ENCODE peak calls at places on chromosomes 13 and 19, in nine cellular contexts. One of them, this sample, is unnamed.

GRCh38 chr13:50724438-50724837 is 119.1 kb downstream of the DLEU7 start:
- DNase-seq in DMS153: no peak
- DNase-seq in ACHN: no peak
- DNase-seq in T-helper 9 cell: no peak
- DNase-seq in aorta: no peak
- DNase-seq in NCI-H1417: no peak
- DNase-seq in heart left ventricle: no peak
- DNase-seq in activated CD4-positive, alpha-beta memory T cell treated with anti-CD3 and anti-CD28 coated beads for 36 hours: no peak
- DNase-seq in HFF-Myc: no peak
- DNase-seq in this sample: no peak

GRCh38 chr13:28423010-28423409 is 71.9 kb downstream of the FLT1 start:
- DNase-seq in DMS153: no peak
- DNase-seq in ACHN: no peak
- DNase-seq in T-helper 9 cell: no peak
- DNase-seq in aorta: peak
- DNase-seq in NCI-H1417: no peak
- DNase-seq in heart left ventricle: peak
- DNase-seq in activated CD4-positive, alpha-beta memory T cell treated with anti-CD3 and anti-CD28 coated beads for 36 hours: peak
- DNase-seq in HFF-Myc: no peak
- DNase-seq in this sample: peak

GRCh38 chr19:2984196-2984490 is 6.8 kb downstream of the TLE6 start:
- DNase-seq in DMS153: no peak
- DNase-seq in ACHN: no peak
- DNase-seq in T-helper 9 cell: no peak
- DNase-seq in aorta: no peak
- DNase-seq in NCI-H1417: no peak
- DNase-seq in heart left ventricle: no peak
- DNase-seq in activated CD4-positive, alpha-beta memory T cell treated with anti-CD3 and anti-CD28 coated beads for 36 hours: no peak
- DNase-seq in HFF-Myc: no peak
- DNase-seq in this sample: no peak

GRCh38 chr19:6828698-6829633 is 56.5 kb downstream of the VAV1 start:
- DNase-seq in DMS153: peak
- DNase-seq in ACHN: no peak
- DNase-seq in T-helper 9 cell: no peak
- DNase-seq in aorta: no peak
- DNase-seq in NCI-H1417: no peak
- DNase-seq in heart left ventricle: no peak
- DNase-seq in activated CD4-positive, alpha-beta memory T cell treated with anti-CD3 and anti-CD28 coated beads for 36 hours: peak
- DNase-seq in HFF-Myc: no peak
- DNase-seq in this sample: no peak

GRCh38 chr19:47471733-47472457 is at the start of gene SLC8A2:
- DNase-seq in DMS153: peak
- DNase-seq in ACHN: peak
- DNase-seq in T-helper 9 cell: peak
- DNase-seq in aorta: peak
- DNase-seq in NCI-H1417: peak
- DNase-seq in heart left ventricle: peak
- DNase-seq in activated CD4-positive, alpha-beta memory T cell treated with anti-CD3 and anti-CD28 coated beads for 36 hours: peak
- DNase-seq in HFF-Myc: no peak
- DNase-seq in this sample: no peak

GRCh38 chr13:105442040-105442439 is 1093.4 kb downstream of the EFNB2 start:
- DNase-seq in DMS153: no peak
- DNase-seq in ACHN: no peak
- DNase-seq in T-helper 9 cell: no peak
- DNase-seq in aorta: no peak
- DNase-seq in NCI-H1417: no peak
- DNase-seq in heart left ventricle: no peak
- DNase-seq in activated CD4-positive, alpha-beta memory T cell treated with anti-CD3 and anti-CD28 coated beads for 36 hours: no peak
- DNase-seq in HFF-Myc: no peak
- DNase-seq in this sample: no peak

GRCh38 chr19:1401138-1401888 is at the start of gene GAMT:
- DNase-seq in DMS153: no peak
- DNase-seq in ACHN: peak
- DNase-seq in T-helper 9 cell: peak
- DNase-seq in aorta: no peak
- DNase-seq in NCI-H1417: peak
- DNase-seq in heart left ventricle: peak
- DNase-seq in activated CD4-positive, alpha-beta memory T cell treated with anti-CD3 and anti-CD28 coated beads for 36 hours: peak
- DNase-seq in HFF-Myc: no peak
- DNase-seq in this sample: no peak

GRCh38 chr19:980133-980998 is 3.8 kb upstream of the WDR18 start:
- DNase-seq in DMS153: no peak
- DNase-seq in ACHN: no peak
- DNase-seq in T-helper 9 cell: no peak
- DNase-seq in aorta: no peak
- DNase-seq in NCI-H1417: no peak
- DNase-seq in heart left ventricle: no peak
- DNase-seq in activated CD4-positive, alpha-beta memory T cell treated with anti-CD3 and anti-CD28 coated beads for 36 hours: no peak
- DNase-seq in HFF-Myc: no peak
- DNase-seq in this sample: no peak

GRCh38 chr13:76677047-76677446 is 209.2 kb downstream of the KCTD12 start:
- DNase-seq in DMS153: no peak
- DNase-seq in ACHN: no peak
- DNase-seq in T-helper 9 cell: no peak
- DNase-seq in aorta: peak
- DNase-seq in NCI-H1417: no peak
- DNase-seq in heart left ventricle: peak
- DNase-seq in activated CD4-positive, alpha-beta memory T cell treated with anti-CD3 and anti-CD28 coated beads for 36 hours: no peak
- DNase-seq in HFF-Myc: no peak
- DNase-seq in this sample: no peak

GRCh38 chr19:55440411-55441105 is 2.5 kb downstream of the SHISA7 start:
- DNase-seq in DMS153: peak
- DNase-seq in ACHN: no peak
- DNase-seq in T-helper 9 cell: no peak
- DNase-seq in aorta: no peak
- DNase-seq in NCI-H1417: peak
- DNase-seq in heart left ventricle: no peak
- DNase-seq in activated CD4-positive, alpha-beta memory T cell treated with anti-CD3 and anti-CD28 coated beads for 36 hours: peak
- DNase-seq in HFF-Myc: no peak
- DNase-seq in this sample: no peak

GRCh38 chr19:8367327-8368001 is 3.5 kb downstream of the ANGPTL4 start:
- DNase-seq in DMS153: no peak
- DNase-seq in ACHN: peak
- DNase-seq in T-helper 9 cell: no peak
- DNase-seq in aorta: peak
- DNase-seq in NCI-H1417: peak
- DNase-seq in heart left ventricle: peak
- DNase-seq in activated CD4-positive, alpha-beta memory T cell treated with anti-CD3 and anti-CD28 coated beads for 36 hours: no peak
- DNase-seq in HFF-Myc: peak
- DNase-seq in this sample: peak

GRCh38 chr13:23752111-23753001 is 136.8 kb downstream of the MIPEP start:
- DNase-seq in DMS153: no peak
- DNase-seq in ACHN: no peak
- DNase-seq in T-helper 9 cell: no peak
- DNase-seq in aorta: no peak
- DNase-seq in NCI-H1417: no peak
- DNase-seq in heart left ventricle: no peak
- DNase-seq in activated CD4-positive, alpha-beta memory T cell treated with anti-CD3 and anti-CD28 coated beads for 36 hours: no peak
- DNase-seq in HFF-Myc: no peak
- DNase-seq in this sample: no peak

GRCh38 chr19:13117176-13117771 is 734 bp upstream of the TRMT1 start:
- DNase-seq in DMS153: no peak
- DNase-seq in ACHN: peak
- DNase-seq in T-helper 9 cell: no peak
- DNase-seq in aorta: no peak
- DNase-seq in NCI-H1417: no peak
- DNase-seq in heart left ventricle: no peak
- DNase-seq in activated CD4-positive, alpha-beta memory T cell treated with anti-CD3 and anti-CD28 coated beads for 36 hours: no peak
- DNase-seq in HFF-Myc: no peak
- DNase-seq in this sample: no peak

GRCh38 chr13:114102521-114103288 is 29.7 kb downstream of the RASA3 start:
- DNase-seq in DMS153: no peak
- DNase-seq in ACHN: no peak
- DNase-seq in T-helper 9 cell: peak
- DNase-seq in aorta: peak
- DNase-seq in NCI-H1417: no peak
- DNase-seq in heart left ventricle: peak
- DNase-seq in activated CD4-positive, alpha-beta memory T cell treated with anti-CD3 and anti-CD28 coated beads for 36 hours: no peak
- DNase-seq in HFF-Myc: no peak
- DNase-seq in this sample: no peak

GRCh38 chr19:40523322-40524047 is 53.2 kb upstream of the SHKBP1 start:
- DNase-seq in DMS153: peak
- DNase-seq in ACHN: peak
- DNase-seq in T-helper 9 cell: peak
- DNase-seq in aorta: peak
- DNase-seq in NCI-H1417: peak
- DNase-seq in heart left ventricle: no peak
- DNase-seq in activated CD4-positive, alpha-beta memory T cell treated with anti-CD3 and anti-CD28 coated beads for 36 hours: peak
- DNase-seq in HFF-Myc: no peak
- DNase-seq in this sample: peak

GRCh38 chr19:40379446-40380198 is 10.4 kb downstream of the HIPK4 start:
- DNase-seq in DMS153: no peak
- DNase-seq in ACHN: no peak
- DNase-seq in T-helper 9 cell: no peak
- DNase-seq in aorta: no peak
- DNase-seq in NCI-H1417: no peak
- DNase-seq in heart left ventricle: no peak
- DNase-seq in activated CD4-positive, alpha-beta memory T cell treated with anti-CD3 and anti-CD28 coated beads for 36 hours: no peak
- DNase-seq in HFF-Myc: no peak
- DNase-seq in this sample: no peak

GRCh38 chr13:63979951-63980350 is 2564.3 kb upstream of the PCDH20 start:
- DNase-seq in DMS153: no peak
- DNase-seq in ACHN: no peak
- DNase-seq in T-helper 9 cell: no peak
- DNase-seq in aorta: no peak
- DNase-seq in NCI-H1417: no peak
- DNase-seq in heart left ventricle: no peak
- DNase-seq in activated CD4-positive, alpha-beta memory T cell treated with anti-CD3 and anti-CD28 coated beads for 36 hours: no peak
- DNase-seq in HFF-Myc: no peak
- DNase-seq in this sample: no peak

GRCh38 chr19:39203372-39204341 is at the start of gene SYCN:
- DNase-seq in DMS153: no peak
- DNase-seq in ACHN: no peak
- DNase-seq in T-helper 9 cell: no peak
- DNase-seq in aorta: no peak
- DNase-seq in NCI-H1417: no peak
- DNase-seq in heart left ventricle: no peak
- DNase-seq in activated CD4-positive, alpha-beta memory T cell treated with anti-CD3 and anti-CD28 coated beads for 36 hours: no peak
- DNase-seq in HFF-Myc: no peak
- DNase-seq in this sample: no peak

GRCh38 chr13:110593430-110594130 is 21.8 kb upstream of the NAXD start:
- DNase-seq in DMS153: peak
- DNase-seq in ACHN: peak
- DNase-seq in T-helper 9 cell: no peak
- DNase-seq in aorta: no peak
- DNase-seq in NCI-H1417: peak
- DNase-seq in heart left ventricle: no peak
- DNase-seq in activated CD4-positive, alpha-beta memory T cell treated with anti-CD3 and anti-CD28 coated beads for 36 hours: no peak
- DNase-seq in HFF-Myc: peak
- DNase-seq in this sample: no peak

GRCh38 chr19:36266375-36266961 is 51.6 kb downstream of the ZNF146 start:
- DNase-seq in DMS153: no peak
- DNase-seq in ACHN: no peak
- DNase-seq in T-helper 9 cell: no peak
- DNase-seq in aorta: no peak
- DNase-seq in NCI-H1417: no peak
- DNase-seq in heart left ventricle: no peak
- DNase-seq in activated CD4-positive, alpha-beta memory T cell treated with anti-CD3 and anti-CD28 coated beads for 36 hours: no peak
- DNase-seq in HFF-Myc: no peak
- DNase-seq in this sample: no peak

GRCh38 chr13:77918391-77919261 is at the start of gene EDNRB:
- DNase-seq in DMS153: no peak
- DNase-seq in ACHN: peak
- DNase-seq in T-helper 9 cell: no peak
- DNase-seq in aorta: peak
- DNase-seq in NCI-H1417: peak
- DNase-seq in heart left ventricle: peak
- DNase-seq in activated CD4-positive, alpha-beta memory T cell treated with anti-CD3 and anti-CD28 coated beads for 36 hours: peak
- DNase-seq in HFF-Myc: no peak
- DNase-seq in this sample: peak

GRCh38 chr13:30128591-30128990 is 178.8 kb downstream of the KATNAL1 start:
- DNase-seq in DMS153: no peak
- DNase-seq in ACHN: no peak
- DNase-seq in T-helper 9 cell: no peak
- DNase-seq in aorta: no peak
- DNase-seq in NCI-H1417: no peak
- DNase-seq in heart left ventricle: no peak
- DNase-seq in activated CD4-positive, alpha-beta memory T cell treated with anti-CD3 and anti-CD28 coated beads for 36 hours: no peak
- DNase-seq in HFF-Myc: no peak
- DNase-seq in this sample: no peak

GRCh38 chr19:54436031-54436523 is 12.9 kb upstream of the LENG8 start:
- DNase-seq in DMS153: no peak
- DNase-seq in ACHN: no peak
- DNase-seq in T-helper 9 cell: no peak
- DNase-seq in aorta: peak
- DNase-seq in NCI-H1417: no peak
- DNase-seq in heart left ventricle: no peak
- DNase-seq in activated CD4-positive, alpha-beta memory T cell treated with anti-CD3 and anti-CD28 coated beads for 36 hours: no peak
- DNase-seq in HFF-Myc: no peak
- DNase-seq in this sample: no peak

GRCh38 chr19:43779820-43780219 is 953 bp downstream of the KCNN4 start:
- DNase-seq in DMS153: no peak
- DNase-seq in ACHN: no peak
- DNase-seq in T-helper 9 cell: no peak
- DNase-seq in aorta: no peak
- DNase-seq in NCI-H1417: no peak
- DNase-seq in heart left ventricle: no peak
- DNase-seq in activated CD4-positive, alpha-beta memory T cell treated with anti-CD3 and anti-CD28 coated beads for 36 hours: peak
- DNase-seq in HFF-Myc: no peak
- DNase-seq in this sample: no peak

GRCh38 chr13:53238241-53238640 is 209.6 kb downstream of the OLFM4 start:
- DNase-seq in DMS153: peak
- DNase-seq in ACHN: no peak
- DNase-seq in T-helper 9 cell: no peak
- DNase-seq in aorta: no peak
- DNase-seq in NCI-H1417: peak
- DNase-seq in heart left ventricle: no peak
- DNase-seq in activated CD4-positive, alpha-beta memory T cell treated with anti-CD3 and anti-CD28 coated beads for 36 hours: no peak
- DNase-seq in HFF-Myc: no peak
- DNase-seq in this sample: no peak

GRCh38 chr19:1267441-1268391 is 1.4 kb upstream of the CIRBP start:
- DNase-seq in DMS153: no peak
- DNase-seq in ACHN: no peak
- DNase-seq in T-helper 9 cell: no peak
- DNase-seq in aorta: peak
- DNase-seq in NCI-H1417: peak
- DNase-seq in heart left ventricle: no peak
- DNase-seq in activated CD4-positive, alpha-beta memory T cell treated with anti-CD3 and anti-CD28 coated beads for 36 hours: no peak
- DNase-seq in HFF-Myc: no peak
- DNase-seq in this sample: no peak

GRCh38 chr19:12913011-12913561 is 6.0 kb downstream of the SYCE2 start:
- DNase-seq in DMS153: peak
- DNase-seq in ACHN: no peak
- DNase-seq in T-helper 9 cell: no peak
- DNase-seq in aorta: peak
- DNase-seq in NCI-H1417: peak
- DNase-seq in heart left ventricle: peak
- DNase-seq in activated CD4-positive, alpha-beta memory T cell treated with anti-CD3 and anti-CD28 coated beads for 36 hours: no peak
- DNase-seq in HFF-Myc: no peak
- DNase-seq in this sample: no peak

GRCh38 chr13:109113427-109113826 is 484.0 kb downstream of the MYO16 start:
- DNase-seq in DMS153: no peak
- DNase-seq in ACHN: no peak
- DNase-seq in T-helper 9 cell: no peak
- DNase-seq in aorta: no peak
- DNase-seq in NCI-H1417: no peak
- DNase-seq in heart left ventricle: no peak
- DNase-seq in activated CD4-positive, alpha-beta memory T cell treated with anti-CD3 and anti-CD28 coated beads for 36 hours: no peak
- DNase-seq in HFF-Myc: no peak
- DNase-seq in this sample: no peak

GRCh38 chr13:97855570-97855970 is 97.9 kb upstream of the IPO5 start:
- DNase-seq in DMS153: peak
- DNase-seq in ACHN: peak
- DNase-seq in T-helper 9 cell: no peak
- DNase-seq in aorta: no peak
- DNase-seq in NCI-H1417: peak
- DNase-seq in heart left ventricle: no peak
- DNase-seq in activated CD4-positive, alpha-beta memory T cell treated with anti-CD3 and anti-CD28 coated beads for 36 hours: peak
- DNase-seq in HFF-Myc: peak
- DNase-seq in this sample: no peak

GRCh38 chr13:52010890-52011689 is at the start of gene ATP7B:
- DNase-seq in DMS153: no peak
- DNase-seq in ACHN: no peak
- DNase-seq in T-helper 9 cell: peak
- DNase-seq in aorta: peak
- DNase-seq in NCI-H1417: peak
- DNase-seq in heart left ventricle: no peak
- DNase-seq in activated CD4-positive, alpha-beta memory T cell treated with anti-CD3 and anti-CD28 coated beads for 36 hours: peak
- DNase-seq in HFF-Myc: no peak
- DNase-seq in this sample: no peak

GRCh38 chr19:3873151-3873550 is 4.3 kb upstream of the ZFR2 start:
- DNase-seq in DMS153: no peak
- DNase-seq in ACHN: no peak
- DNase-seq in T-helper 9 cell: no peak
- DNase-seq in aorta: no peak
- DNase-seq in NCI-H1417: no peak
- DNase-seq in heart left ventricle: no peak
- DNase-seq in activated CD4-positive, alpha-beta memory T cell treated with anti-CD3 and anti-CD28 coated beads for 36 hours: no peak
- DNase-seq in HFF-Myc: no peak
- DNase-seq in this sample: no peak

This sample was measured in lung.